ENCODE peak calls at places on chromosomes 12 and 14, in nine cellular contexts. G is HepG2; L is left lung; W is body of pancreas; F is heart left ventricle; V is ovary; J is WERI-Rb-1; M is OCI-LY7; Q is CD8-positive, alpha-beta T cell. E is an unnamed sample.

GRCh38 chr12:122687091-122687490 is 16.1 kb downstream of the HCAR2 start:
- DNase-seq in V (no peak), Q (no peak), W (no peak), M (no peak), L (peak), J (no peak), G (no peak), F (no peak), E (no peak)

GRCh38 chr12:13980548-13981295 is 680 bp downstream of the GRIN2B start:
- DNase-seq in Q (no peak), V (no peak), F (no peak), L (no peak), G (no peak), M (no peak), J (peak), W (no peak), E (no peak)

GRCh38 chr12:77120156-77120555 is 54.8 kb upstream of the E2F7 start:
- DNase-seq in J (no peak), Q (no peak), G (no peak), L (no peak), M (no peak), W (no peak), V (no peak), F (no peak), E (no peak)

GRCh38 chr12:1439687-1440086 is 154.7 kb downstream of the FBXL14 start:
- DNase-seq in F (no peak), M (no peak), L (no peak), Q (no peak), V (no peak), W (no peak), G (no peak), J (no peak), E (no peak)

GRCh38 chr14:34328178-34328577 is 133.9 kb downstream of the SPTSSA start:
- DNase-seq in F (no peak), V (no peak), L (no peak), Q (no peak), W (no peak), J (no peak), M (no peak), G (no peak), E (no peak)

GRCh38 chr12:116455540-116456306 is 103.5 kb upstream of the MAP1LC3B2 start:
- DNase-seq in W (peak), Q (no peak), V (peak), F (peak), M (no peak), L (peak), G (no peak), J (no peak), E (peak)

GRCh38 chr12:107131832-107132616 is 38.7 kb upstream of the CRY1 start:
- DNase-seq in V (no peak), G (peak), Q (no peak), W (peak), M (peak), J (peak), L (no peak), F (no peak), E (no peak)

GRCh38 chr12:109463776-109464175 is 13.3 kb downstream of the KCTD10 start:
- DNase-seq in W (no peak), F (no peak), V (no peak), J (no peak), G (no peak), Q (no peak), M (no peak), L (no peak), E (no peak)

GRCh38 chr14:52860209-52860608 is 68.8 kb upstream of the GNPNAT1 start:
- DNase-seq in W (no peak), V (no peak), Q (no peak), L (no peak), G (no peak), M (no peak), J (no peak), F (no peak), E (no peak)

GRCh38 chr12:110885152-110885840 is 35.1 kb downstream of the MYL2 start:
- DNase-seq in Q (no peak), V (no peak), G (no peak), M (no peak), W (no peak), J (no peak), F (no peak), L (no peak), E (no peak)

GRCh38 chr12:33650832-33651231 is 211.2 kb upstream of the SYT10 start:
- DNase-seq in V (no peak), M (no peak), G (no peak), F (no peak), L (no peak), J (no peak), Q (no peak), W (no peak), E (no peak)

GRCh38 chr14:58367296-58367695 is 28.4 kb upstream of the TOMM20L start:
- DNase-seq in W (peak), G (no peak), L (no peak), V (no peak), M (no peak), J (no peak), F (no peak), Q (no peak), E (no peak)

GRCh38 chr12:32895688-32896437 is 714 bp downstream of the PKP2 start:
- DNase-seq in Q (no peak), W (peak), J (no peak), L (no peak), M (no peak), V (peak), F (peak), G (peak), E (no peak)

GRCh38 chr12:96427269-96427729 is 27.1 kb upstream of the CDK17 start:
- DNase-seq in J (peak), L (peak), Q (no peak), G (peak), M (no peak), F (peak), W (peak), V (peak), E (peak)

GRCh38 chr14:74947353-74948227 is 7.8 kb downstream of the PGF start:
- DNase-seq in L (no peak), G (no peak), W (no peak), J (no peak), Q (no peak), F (no peak), V (no peak), M (no peak), E (no peak)

GRCh38 chr12:13211859-13212664 is 15.5 kb downstream of the EMP1 start:
- DNase-seq in G (peak), L (no peak), M (peak), W (peak), V (peak), Q (peak), F (no peak), J (peak), E (no peak)

GRCh38 chr14:98665019-98665418 is 607.0 kb downstream of the BCL11B start:
- DNase-seq in V (no peak), M (no peak), W (no peak), Q (no peak), L (no peak), G (no peak), F (no peak), J (no peak), E (no peak)

GRCh38 chr12:42705863-42706262 is 116.3 kb upstream of the PRICKLE1 start:
- DNase-seq in J (no peak), L (peak), W (peak), Q (no peak), M (no peak), V (peak), F (peak), G (no peak), E (peak)

GRCh38 chr12:22334696-22335290 is at the start of gene ST8SIA1:
- DNase-seq in M (no peak), G (peak), Q (peak), J (peak), V (peak), L (no peak), F (no peak), W (peak), E (no peak)

GRCh38 chr12:92533280-92533890 is 169.4 kb upstream of the PLEKHG7 start:
- DNase-seq in J (no peak), Q (no peak), F (peak), M (no peak), V (no peak), G (no peak), W (no peak), L (no peak), E (no peak)

GRCh38 chr12:63862187-63863107 is 17.9 kb downstream of the SRGAP1 start:
- DNase-seq in G (peak), W (peak), L (no peak), M (no peak), J (no peak), F (peak), Q (no peak), V (no peak), E (no peak)

GRCh38 chr14:105335735-105336476 is 21.4 kb downstream of the PACS2 start:
- DNase-seq in J (no peak), M (no peak), L (no peak), V (no peak), G (no peak), W (peak), F (peak), Q (no peak), E (no peak)

GRCh38 chr12:49030714-49031572 is 12.4 kb upstream of the PRKAG1 start:
- DNase-seq in M (no peak), L (no peak), J (no peak), F (no peak), W (no peak), Q (no peak), G (no peak), V (no peak), E (peak)

GRCh38 chr14:95023886-95024285 is 133.4 kb downstream of the DICER1 start:
- DNase-seq in L (no peak), Q (no peak), M (no peak), F (no peak), W (no peak), V (no peak), G (no peak), J (no peak), E (no peak)

GRCh38 chr14:23154876-23155587 is 28.4 kb downstream of the SLC7A8 start:
- DNase-seq in G (no peak), Q (no peak), M (no peak), W (peak), L (peak), J (peak), V (peak), F (peak), E (peak)

GRCh38 chr12:93223440-93224426 is 154.0 kb upstream of the NUDT4 start:
- DNase-seq in L (no peak), G (no peak), V (no peak), J (no peak), F (no peak), W (no peak), M (no peak), Q (no peak), E (no peak)

GRCh38 chr14:50228313-50228712 is 3.1 kb downstream of the SOS2 start:
- DNase-seq in W (no peak), V (no peak), G (no peak), F (no peak), M (no peak), J (no peak), L (no peak), Q (no peak), E (no peak)

GRCh38 chr12:10501031-10501430 is 4.7 kb upstream of the EIF2S3B start:
- DNase-seq in L (no peak), M (peak), J (no peak), W (no peak), V (no peak), F (no peak), G (no peak), Q (no peak), E (no peak)

GRCh38 chr12:68939500-68939899 is 6.5 kb upstream of the CPM start:
- DNase-seq in V (no peak), G (no peak), F (no peak), L (no peak), W (no peak), J (no peak), Q (no peak), M (no peak), E (no peak)

GRCh38 chr14:58465425-58465824 is 37.9 kb downstream of the KIAA0586 start:
- DNase-seq in W (no peak), G (peak), J (no peak), F (no peak), Q (no peak), V (no peak), L (no peak), M (no peak), E (no peak)

GRCh38 chr14:39766397-39767000 is 334.3 kb upstream of the FBXO33 start:
- DNase-seq in G (no peak), V (no peak), M (no peak), L (no peak), J (no peak), Q (no peak), F (no peak), W (no peak), E (no peak)

GRCh38 chr12:9365296-9365695 is 157.1 kb upstream of the PZP start:
- DNase-seq in Q (no peak), G (no peak), J (no peak), L (no peak), V (no peak), F (no peak), M (no peak), W (no peak), E (no peak)

GRCh38 chr12:46214668-46215429 is 54.0 kb downstream of the SLC38A1 start:
- DNase-seq in V (no peak), G (no peak), L (no peak), J (no peak), W (peak), Q (peak), M (peak), F (no peak), E (no peak)

GRCh38 chr12:50156641-50157040 is 10.5 kb downstream of the CERS5 start:
- DNase-seq in F (no peak), W (no peak), Q (no peak), M (no peak), L (no peak), V (no peak), J (peak), G (peak), E (no peak)

GRCh38 chr14:64293976-64294671 is at the start of gene ESR2:
- DNase-seq in J (peak), G (no peak), F (peak), M (peak), L (peak), W (peak), V (peak), Q (peak), E (no peak)

GRCh38 chr12:1668833-1669543 is 21.9 kb upstream of the ADIPOR2 start:
- DNase-seq in F (peak), G (peak), V (no peak), J (no peak), M (no peak), Q (no peak), L (peak), W (no peak), E (no peak)

GRCh38 chr14:102821252-102821651 is 44.0 kb downstream of the TRAF3 start:
- DNase-seq in Q (no peak), F (no peak), V (no peak), M (no peak), J (no peak), L (no peak), G (no peak), W (no peak), E (no peak)

GRCh38 chr12:59036973-59037807 is 116.9 kb upstream of the LRIG3 start:
- DNase-seq in G (no peak), M (no peak), Q (no peak), V (no peak), W (peak), J (no peak), L (no peak), F (no peak), E (no peak)

GRCh38 chr12:59040043-59040442 is 119.7 kb upstream of the LRIG3 start:
- DNase-seq in Q (no peak), V (no peak), F (no peak), G (no peak), W (no peak), L (no peak), J (no peak), M (no peak), E (no peak)

GRCh38 chr12:59041241-59042121 is 121.2 kb upstream of the LRIG3 start:
- DNase-seq in F (no peak), Q (no peak), W (no peak), V (no peak), M (no peak), G (no peak), J (no peak), L (no peak), E (no peak)

GRCh38 chr12:59039005-59039404 is 118.7 kb upstream of the LRIG3 start:
- DNase-seq in Q (no peak), F (no peak), G (no peak), V (no peak), L (no peak), J (no peak), M (no peak), W (no peak), E (no peak)

DNA sequence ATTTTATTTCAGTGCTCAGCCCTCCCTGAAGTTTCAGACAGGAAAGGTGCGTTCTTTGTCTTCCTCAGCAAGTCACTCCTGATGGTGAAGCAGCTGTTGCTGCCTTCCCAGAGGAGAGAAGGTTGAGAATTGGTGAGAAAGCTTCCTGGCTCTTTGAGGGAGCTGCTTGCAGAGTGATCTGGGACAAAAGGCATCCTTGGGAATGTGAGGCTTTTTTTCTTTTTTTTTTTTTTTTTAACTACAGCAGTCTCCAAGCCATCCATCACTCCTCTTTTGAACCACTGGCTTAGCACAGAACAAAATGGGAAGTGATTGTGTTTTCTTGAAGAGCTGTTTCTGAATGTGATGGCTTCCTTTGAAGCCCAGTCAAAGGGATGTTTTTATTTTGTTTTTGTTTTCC is 120.3 kb upstream of the LRIG3 start:
- DNase-seq in M (no peak), Q (no peak), W (no peak), F (no peak), G (no peak), J (no peak), L (no peak), V (no peak), E (no peak)
- H3K27ac ChIP-seq in M (no peak), Q (no peak), W (no peak), F (no peak), G (no peak), J (no peak), L (peak), V (no peak), E (peak)

GRCh38 chr14:73492661-73493060 is 1.9 kb downstream of the RIOX1 start:
- DNase-seq in M (no peak), G (no peak), V (no peak), F (no peak), J (no peak), Q (no peak), W (no peak), L (no peak), E (no peak)
- H3K4me3 ChIP-seq in M (peak), G (peak), V (no peak), F (no peak), J (no peak), Q (peak), W (no peak), L (no peak), E (peak)

GRCh38 chr12:112523856-112524255 is 105.1 kb downstream of the PTPN11 start:
- DNase-seq in M (no peak), W (no peak), L (no peak), F (no peak), G (no peak), J (no peak), V (no peak), Q (no peak), E (no peak)

GRCh38 chr12:112527082-112527481 is 108.3 kb downstream of the PTPN11 start:
- DNase-seq in G (no peak), F (no peak), J (no peak), M (no peak), W (no peak), V (no peak), Q (no peak), L (no peak), E (no peak)

GRCh38 chr12:112524269-112524668 is 105.5 kb downstream of the PTPN11 start:
- DNase-seq in F (no peak), W (no peak), G (no peak), V (no peak), L (no peak), M (no peak), Q (no peak), J (no peak), E (no peak)

GRCh38 chr12:112525426-112525809 is 106.7 kb downstream of the PTPN11 start:
- DNase-seq in F (no peak), G (no peak), W (no peak), L (no peak), Q (no peak), J (no peak), M (no peak), V (no peak), E (no peak)

DNA sequence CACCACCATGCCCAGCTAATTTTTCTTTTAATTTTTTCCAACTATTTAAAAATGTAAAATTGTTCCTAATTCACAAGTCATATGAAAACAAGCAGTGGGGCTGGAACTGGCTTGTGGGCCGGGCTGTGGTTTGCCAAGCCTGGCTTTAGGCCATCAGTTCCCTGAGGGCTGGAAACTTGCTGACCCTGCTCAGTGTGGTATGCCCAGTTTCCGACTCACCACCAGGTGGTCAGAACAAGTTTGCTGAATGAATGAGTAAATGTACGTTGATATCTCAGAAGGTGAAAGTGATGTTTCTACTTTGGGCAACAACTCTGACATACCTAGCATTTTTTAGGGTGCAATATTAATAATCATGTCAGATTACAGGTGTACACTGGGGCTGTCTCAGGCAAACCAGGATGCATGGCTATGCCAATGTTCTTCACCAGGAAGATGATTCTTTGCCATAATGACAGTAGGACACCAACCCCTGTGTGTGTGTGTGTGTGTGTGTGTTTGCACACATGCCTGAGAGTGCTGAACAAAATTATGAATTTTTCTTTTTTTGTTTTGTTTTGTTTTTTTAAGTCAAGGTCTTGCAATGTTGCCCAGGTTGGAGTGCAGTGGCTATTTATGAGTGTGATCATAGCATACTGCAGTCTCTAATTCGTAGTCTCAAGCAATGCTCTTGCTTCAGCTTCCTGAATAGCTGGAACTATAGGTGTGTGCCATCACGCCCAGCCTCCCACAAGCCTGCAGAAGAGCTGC is 106.1 kb downstream of the PTPN11 start:
- DNase-seq in L (no peak), V (no peak), G (no peak), M (no peak), W (no peak), F (no peak), J (no peak), Q (no peak), E (no peak)
- TF ChIP-seq CTCF in L (no peak), V (no peak), G (no peak), M (no peak), W (no peak), F (no peak), J (no peak), Q (no peak), E (no peak)

GRCh38 chr12:11836282-11836963 is 186.9 kb downstream of the ETV6 start:
- DNase-seq in V (no peak), M (peak), Q (no peak), W (peak), J (no peak), L (peak), G (no peak), F (peak), E (no peak)

GRCh38 chr12:11838403-11838802 is 188.9 kb downstream of the ETV6 start:
- DNase-seq in F (no peak), J (no peak), L (no peak), V (no peak), W (no peak), G (no peak), Q (no peak), M (no peak), E (no peak)

GRCh38 chr12:11834925-11835324 is 185.5 kb downstream of the ETV6 start:
- DNase-seq in W (no peak), L (no peak), F (no peak), G (no peak), J (no peak), V (no peak), Q (no peak), M (no peak), E (no peak)

GRCh38 chr12:11837318-11837934 is 188.0 kb downstream of the ETV6 start:
- DNase-seq in V (no peak), G (no peak), J (no peak), Q (no peak), F (no peak), W (no peak), M (no peak), L (no peak), E (no peak)

GRCh38 chr12:11836964-11837286 is 187.5 kb downstream of the ETV6 start:
- DNase-seq in G (no peak), Q (no peak), M (no peak), W (no peak), F (no peak), J (no peak), V (no peak), L (no peak), E (no peak)
- H3K27ac ChIP-seq in G (no peak), Q (no peak), M (peak), W (no peak), F (peak), J (no peak), V (no peak), L (peak), E (peak)

GRCh38 chr12:26830358-26830757 is 2.6 kb downstream of the ITPR2 start:
- DNase-seq in Q (no peak), L (no peak), G (no peak), F (no peak), V (no peak), W (no peak), M (no peak), J (no peak), E (no peak)
- H3K4me3 ChIP-seq in Q (no peak), L (no peak), G (peak), F (no peak), V (no peak), W (no peak), M (peak), J (no peak), E (peak)

E was measured in coronary artery.